ENCODE peak calls at places on chromosome 11, in seven cellular contexts. P is heart right ventricle, N is keratinocyte, Q is IMR-90, W is Caco-2, Z is psoas muscle, L is right cardiac atrium. F is an unnamed sample.

GRCh38 chr11:77100166-77101042 is 2.2 kb upstream of the OMP start:
- DNase-seq in N (no peak), W (no peak), Q (no peak), P (no peak), L (peak; percentile 5), Z (peak; percentile 40), F (no peak)

GRCh38 chr11:119684361-119685072 is 44.5 kb downstream of the NECTIN1 start:
- DNase-seq in L (no peak), N (no peak), P (no peak), Z (no peak), W (no peak), Q (peak; percentile 75), F (no peak)

GRCh38 chr11:57597971-57598830 is 716 bp downstream of the SERPING1 start:
- DNase-seq in W (peak; percentile 61), Z (peak; percentile 93), Q (peak; percentile 24), P (peak; percentile 88), L (peak; percentile 86), N (no peak), F (no peak)

GRCh38 chr11:73298233-73298632 is 9.8 kb upstream of the ARHGEF17 start:
- DNase-seq in L (no peak), N (no peak), W (no peak), Q (no peak), P (no peak), Z (peak; percentile 28), F (no peak)

GRCh38 chr11:17551347-17552040 is 4.4 kb downstream of the OTOG start:
- DNase-seq in L (no peak), P (no peak), Q (no peak), N (no peak), W (no peak), Z (no peak), F (no peak)

GRCh38 chr11:77069969-77070582 is 3.3 kb downstream of the CAPN5 start:
- DNase-seq in N (no peak), W (no peak), Q (no peak), L (no peak), Z (no peak), P (no peak), F (no peak)

GRCh38 chr11:119716475-119717057 is 12.4 kb downstream of the NECTIN1 start:
- DNase-seq in Q (peak; percentile 12), P (no peak), L (no peak), W (no peak), Z (no peak), N (no peak), F (no peak)

GRCh38 chr11:75768112-75768908 is at the start of gene DGAT2:
- DNase-seq in P (peak; percentile 79), Q (peak; percentile 42), L (peak; percentile 83), W (peak; percentile 96), N (no peak), Z (peak; percentile 88), F (peak; percentile 56)

GRCh38 chr11:122672892-122673291 is 17.4 kb downstream of the UBASH3B start:
- DNase-seq in P (no peak), N (no peak), W (no peak), L (peak; percentile 30), Z (no peak), Q (no peak), F (no peak)

GRCh38 chr11:48669146-48669545 is 180.6 kb downstream of the OR4A47 start:
- DNase-seq in W (no peak), N (no peak), Z (no peak), P (no peak), Q (no peak), L (no peak), F (no peak)
- H3K9me3 ChIP-seq in W (peaks cover 4% of the 10 kb centered on the region), N (no peaks in the 10 kb centered on the region), Z (peaks cover 25% of the 10 kb centered on the region), P (no peaks in the 10 kb centered on the region), Q (no peaks in the 10 kb centered on the region), L (no peaks in the 10 kb centered on the region), F (peaks cover 3% of the 10 kb centered on the region)

GRCh38 chr11:45405916-45406670 is 120.0 kb upstream of the SYT13 start:
- DNase-seq in W (no peak), P (no peak), N (no peak), Z (no peak), Q (peak; percentile 23), L (no peak), F (no peak)

GRCh38 chr11:45399166-45399565 is 113.0 kb upstream of the SYT13 start:
- DNase-seq in L (no peak), N (no peak), P (no peak), W (no peak), Q (no peak), Z (no peak), F (no peak)

GRCh38 chr11:45400594-45400993 is 114.5 kb upstream of the SYT13 start:
- DNase-seq in W (no peak), N (no peak), L (no peak), P (no peak), Q (peak; percentile 73), Z (no peak), F (no peak)

GRCh38 chr11:45407226-45407625 is 121.1 kb upstream of the SYT13 start:
- DNase-seq in L (no peak), Q (no peak), W (no peak), Z (no peak), P (no peak), N (no peak), F (no peak)

DNA sequence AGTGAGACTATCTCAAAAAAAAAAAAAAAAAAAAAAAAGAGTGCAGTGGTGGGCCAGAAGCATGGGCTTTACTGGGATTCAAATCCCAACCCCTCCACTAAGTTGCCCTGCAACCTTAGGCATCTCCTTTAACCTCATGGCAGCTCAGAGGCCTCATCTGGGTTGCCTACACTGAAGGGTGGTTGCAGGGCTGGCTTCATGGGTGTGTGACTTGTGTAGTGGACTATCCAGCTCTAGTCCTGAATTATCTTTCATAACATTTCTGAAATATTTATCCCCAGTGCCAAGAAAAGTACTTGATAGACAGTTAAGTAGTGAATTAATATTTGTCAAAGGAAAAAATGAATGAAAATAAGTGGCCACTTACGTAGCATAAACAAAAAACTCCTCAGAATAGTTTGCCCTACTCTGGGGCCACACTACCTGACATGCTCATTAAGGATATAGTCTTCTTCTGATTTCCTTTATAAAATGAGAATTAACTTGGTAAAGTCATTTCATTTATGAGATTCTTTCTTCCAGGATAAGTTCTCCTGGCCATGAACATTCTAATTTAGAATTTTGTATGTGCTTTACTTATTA is 116.0 kb upstream of the SYT13 start:
- DNase-seq in W (no peak), N (no peak), P (no peak), L (no peak), Z (no peak), Q (no peak), F (no peak)
- H3K9me3 ChIP-seq in W (no peaks in the 10 kb centered on the region), N (no peaks in the 10 kb centered on the region), P (no peaks in the 10 kb centered on the region), L (no peaks in the 10 kb centered on the region), Z (no peaks in the 10 kb centered on the region), Q (no peaks in the 10 kb centered on the region), F (no peaks in the 10 kb centered on the region)

GRCh38 chr11:58744988-58745704 is 13.4 kb upstream of the GLYAT start:
- DNase-seq in P (no peak), W (no peak), Q (no peak), L (no peak), Z (no peak), N (no peak), F (no peak)
- H3K9me3 ChIP-seq in P (no peaks in the 10 kb centered on the region), W (peaks cover 4% of the 10 kb centered on the region), Q (no peaks in the 10 kb centered on the region), L (peaks cover 7% of the 10 kb centered on the region), Z (no peaks in the 10 kb centered on the region), N (peaks cover 2% of the 10 kb centered on the region), F (no peaks in the 10 kb centered on the region)

GRCh38 chr11:114621072-114621471 is 25.5 kb upstream of the NXPE4 start:
- DNase-seq in L (no peak), Q (no peak), P (no peak), N (no peak), W (no peak), Z (no peak), F (no peak)
- H3K9me3 ChIP-seq in L (no peaks in the 10 kb centered on the region), Q (no peaks in the 10 kb centered on the region), P (no peaks in the 10 kb centered on the region), N (peaks cover 1% of the 10 kb centered on the region), W (peaks cover 35% of the 10 kb centered on the region), Z (peaks cover 7% of the 10 kb centered on the region), F (peaks cover 4% of the 10 kb centered on the region)

GRCh38 chr11:134159652-134160051 is 64.1 kb downstream of the NCAPD3 start:
- DNase-seq in L (no peak), P (no peak), Z (no peak), N (no peak), W (no peak), Q (no peak), F (no peak)
- H3K9me3 ChIP-seq in L (no peaks in the 10 kb centered on the region), P (no peaks in the 10 kb centered on the region), Z (no peaks in the 10 kb centered on the region), N (no peaks in the 10 kb centered on the region), W (no peaks in the 10 kb centered on the region), Q (no peaks in the 10 kb centered on the region), F (no peaks in the 10 kb centered on the region)

GRCh38 chr11:134915212-134915611 is 503.2 kb upstream of the B3GAT1 start:
- DNase-seq in N (no peak), L (peak; percentile 78), Z (no peak), Q (no peak), W (no peak), P (peak; percentile 45), F (no peak)

GRCh38 chr11:134913391-134913790 is 501.3 kb upstream of the B3GAT1 start:
- DNase-seq in N (no peak), L (no peak), P (no peak), Z (no peak), W (no peak), Q (no peak), F (no peak)

GRCh38 chr11:134916421-134916820 is 504.4 kb upstream of the B3GAT1 start:
- DNase-seq in Q (no peak), W (no peak), L (no peak), N (no peak), Z (no peak), P (no peak), F (no peak)

GRCh38 chr11:134915881-134916280 is 503.8 kb upstream of the B3GAT1 start:
- DNase-seq in N (no peak), Q (no peak), L (no peak), Z (no peak), P (no peak), W (no peak), F (no peak)

GRCh38 chr11:134913999-134914590 is 502.1 kb upstream of the B3GAT1 start:
- DNase-seq in N (no peak), L (no peak), P (no peak), Z (no peak), Q (no peak), W (no peak), F (no peak)
- H3K9me3 ChIP-seq in N (peaks cover 5% of the 10 kb centered on the region), L (no peaks in the 10 kb centered on the region), P (no peaks in the 10 kb centered on the region), Z (no peaks in the 10 kb centered on the region), Q (no peaks in the 10 kb centered on the region), W (peaks cover 5% of the 10 kb centered on the region), F (no peaks in the 10 kb centered on the region)

GRCh38 chr11:4203603-4204360 is 109.2 kb downstream of the RRM1 start:
- DNase-seq in N (no peak), W (no peak), Q (no peak), L (no peak), Z (no peak), P (no peak), F (no peak)

GRCh38 chr11:4197112-4197511 is 102.5 kb downstream of the RRM1 start:
- DNase-seq in W (no peak), P (no peak), Z (no peak), Q (no peak), L (no peak), N (no peak), F (no peak)

DNA sequence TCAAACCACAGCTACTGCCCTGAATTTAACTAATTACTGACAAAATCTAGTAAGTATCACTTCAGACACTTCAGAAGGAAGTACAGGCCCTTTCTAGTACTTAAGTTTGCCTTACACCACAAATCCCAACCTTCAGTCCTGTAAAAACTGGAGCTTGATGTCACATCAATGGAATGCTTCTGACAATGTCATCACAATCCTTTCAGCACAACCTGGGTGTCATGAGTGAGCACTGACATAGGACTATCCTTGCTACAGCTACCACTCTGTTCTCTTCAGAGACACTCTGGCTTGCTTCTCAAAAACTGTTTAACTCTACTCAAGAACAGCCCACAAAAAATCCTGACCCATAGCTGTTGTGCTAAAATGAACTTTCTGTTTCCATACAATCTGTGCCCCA is 108.2 kb downstream of the RRM1 start:
- DNase-seq in L (no peak), N (no peak), Z (no peak), Q (no peak), P (no peak), W (no peak), F (no peak)
- H3K9me3 ChIP-seq in L (no peaks in the 10 kb centered on the region), N (no peaks in the 10 kb centered on the region), Z (no peaks in the 10 kb centered on the region), Q (no peaks in the 10 kb centered on the region), P (no peaks in the 10 kb centered on the region), W (no peaks in the 10 kb centered on the region), F (no peaks in the 10 kb centered on the region)